ENCODE peak calls at places on chromosomes 13 and 19, in five cellular contexts. M, N, X, L and P are unnamed samples.

GRCh38 chr13:87999141-87999765 is 328.1 kb downstream of the SLITRK5 start:
- DNase-seq in L (no peak), M (peak; percentile 26), N (no peak), X (no peak), P (peak; percentile 38)

GRCh38 chr19:39826311-39826945 is 7.5 kb downstream of the DYRK1B start:
- DNase-seq in X (no peak), M (no peak), L (peak; percentile 18), N (no peak), P (no peak)

GRCh38 chr13:29702912-29703351 is 107.4 kb upstream of the SLC7A1 start:
- DNase-seq in N (no peak), L (no peak), X (no peak), M (peak; percentile 94), P (peak; percentile 92)

GRCh38 chr13:26721251-26721939 is 39.2 kb downstream of the GPR12 start:
- DNase-seq in X (peak; percentile 29), M (no peak), L (peak; percentile 30), N (peak; percentile 98), P (no peak)

GRCh38 chr19:40786060-40787037 is 8.3 kb downstream of the RAB4B start:
- DNase-seq in N (no peak), X (no peak), L (no peak), M (no peak), P (no peak)

GRCh38 chr13:114054269-114054668 is 78.2 kb downstream of the RASA3 start:
- DNase-seq in M (no peak), N (no peak), X (no peak), L (no peak), P (no peak)

GRCh38 chr13:102097708-102098107 is 304.1 kb downstream of the FGF14 start:
- DNase-seq in X (no peak), M (no peak), N (no peak), L (no peak), P (no peak)

GRCh38 chr13:19845758-19846157 is 17.7 kb downstream of the ZMYM5 start:
- DNase-seq in X (no peak), M (peak; percentile 97), N (no peak), L (no peak), P (peak; percentile 87)

GRCh38 chr19:9552902-9553301 is 14.5 kb upstream of the ZNF426 start:
- DNase-seq in M (no peak), L (no peak), X (no peak), N (no peak), P (no peak)

GRCh38 chr13:32639502-32640105 is 53.4 kb downstream of the PDS5B start:
- DNase-seq in M (peak; percentile 83), N (peak; percentile 69), L (peak; percentile 54), X (peak; percentile 54), P (peak; percentile 26)

GRCh38 chr19:4375164-4375619 is 25.2 kb downstream of the SH3GL1 start:
- DNase-seq in L (peak; percentile 71), M (no peak), N (no peak), X (no peak), P (no peak)

GRCh38 chr19:46374526-46375475 is 27.9 kb downstream of the PPP5C start:
- DNase-seq in L (no peak), X (no peak), N (no peak), M (no peak), P (no peak)

GRCh38 chr13:23618341-23618740 is 48.1 kb downstream of the TNFRSF19 start:
- DNase-seq in N (no peak), X (no peak), L (no peak), M (peak; percentile 97), P (peak; percentile 96)

GRCh38 chr19:29836409-29836825 is 24.6 kb downstream of the CCNE1 start:
- DNase-seq in N (no peak), M (no peak), X (peak; percentile 95), L (no peak), P (no peak)

GRCh38 chr19:17468302-17469091 is 1.8 kb upstream of the SLC27A1 start:
- DNase-seq in M (no peak), L (peak; percentile 85), N (no peak), X (no peak), P (no peak)

GRCh38 chr13:83215627-83216026 is 666.6 kb downstream of the SLITRK1 start:
- DNase-seq in L (no peak), N (no peak), X (no peak), M (peak; percentile 85), P (peak; percentile 45)

GRCh38 chr19:48568345-48568886 is 16.4 kb downstream of the SULT2B1 start:
- DNase-seq in L (peak; percentile 87), X (no peak), M (peak; percentile 87), N (no peak), P (peak; percentile 66)

GRCh38 chr19:10888421-10888866 is 17.1 kb downstream of the CARM1 start:
- DNase-seq in X (no peak), M (no peak), L (no peak), N (no peak), P (no peak)

GRCh38 chr13:49927755-49928154 is 8.4 kb downstream of the SPRYD7 start:
- DNase-seq in N (no peak), M (peak; percentile 83), L (no peak), X (no peak), P (no peak)

GRCh38 chr13:47611664-47612288 is 389.3 kb downstream of the SUCLA2 start:
- DNase-seq in X (no peak), N (no peak), M (no peak), L (no peak), P (peak; percentile 37)

GRCh38 chr19:3270908-3271307 is 46.4 kb downstream of the CELF5 start:
- DNase-seq in X (peak; percentile 43), M (peak; percentile 44), N (no peak), L (no peak), P (no peak)

GRCh38 chr13:30872685-30873443 is 33.2 kb upstream of the MEDAG start:
- DNase-seq in N (no peak), M (peak; percentile 91), L (no peak), X (no peak), P (peak; percentile 77)

GRCh38 chr13:46964789-46965527 is 68.1 kb upstream of the HTR2A start:
- DNase-seq in L (no peak), N (no peak), X (no peak), M (peak; percentile 45), P (no peak)

GRCh38 chr19:16033136-16033530 is 43.2 kb upstream of the TPM4 start:
- DNase-seq in X (no peak), L (peak; percentile 1), N (no peak), M (no peak), P (no peak)

GRCh38 chr19:38993271-38993670 is 17.7 kb upstream of the FBXO17 start:
- DNase-seq in X (no peak), L (no peak), M (peak; percentile 57), N (no peak), P (no peak)